ENCODE peak calls at places on chromosomes 12 and 14, in eight cellular contexts. B is cerebellar cortex, C is posterior cingulate gyrus, X is amygdala, V is hepatic stellate cell, F is GM23248, P is AG20443, K is D721Med. E is an unnamed sample.

GRCh38 chr12:2329811-2330210 is 277.0 kb downstream of the CACNA1C start:
- DNase-seq in B (no peak), C (no peak), P (no peak), F (no peak), X (no peak), K (no peak), V (no peak), E (no peak)

GRCh38 chr14:31419179-31420012 is 954 bp downstream of the HEATR5A start:
- DNase-seq in K (no peak), P (no peak), B (no peak), X (no peak), C (no peak), V (peak), F (peak), E (no peak)

GRCh38 chr12:2190085-2190484 is 137.3 kb downstream of the CACNA1C start:
- DNase-seq in C (no peak), X (no peak), P (no peak), F (no peak), B (no peak), K (no peak), V (no peak), E (no peak)

GRCh38 chr12:47021298-47021697 is 58.1 kb upstream of the PCED1B start:
- DNase-seq in V (peak), B (peak), K (no peak), P (peak), C (no peak), F (peak), X (no peak), E (no peak)

GRCh38 chr12:54413284-54414190 is 5.5 kb downstream of the ITGA5 start:
- DNase-seq in V (peak), F (peak), P (peak), X (no peak), B (no peak), C (peak), K (no peak), E (no peak)

GRCh38 chr12:115378296-115378695 is 694.3 kb upstream of the TBX3 start:
- DNase-seq in K (no peak), P (no peak), C (no peak), B (no peak), F (no peak), X (no peak), V (no peak), E (no peak)

GRCh38 chr12:132205271-132206092 is 61.2 kb downstream of the NOC4L start:
- DNase-seq in K (no peak), B (no peak), F (peak), C (no peak), V (no peak), X (no peak), P (peak), E (no peak)

GRCh38 chr14:58280954-58281787 is 17.2 kb upstream of the ARID4A start:
- DNase-seq in V (peak), B (peak), C (no peak), P (peak), X (peak), K (no peak), F (peak), E (no peak)

GRCh38 chr12:89470741-89471504 is 53.7 kb downstream of the GALNT4 start:
- DNase-seq in K (no peak), X (no peak), F (peak), B (no peak), C (no peak), V (no peak), P (peak), E (no peak)

GRCh38 chr14:99441157-99441870 is 39.3 kb downstream of the SETD3 start:
- DNase-seq in V (no peak), C (no peak), P (no peak), K (no peak), X (no peak), F (no peak), B (peak), E (no peak)

GRCh38 chr14:85024931-85025330 is 505.0 kb upstream of the FLRT2 start:
- DNase-seq in V (no peak), P (peak), X (no peak), B (no peak), C (no peak), F (peak), K (no peak), E (no peak)